ENCODE peak calls at places on chromosomes 12 and 14, in four cellular contexts. One of them, this sample, is unnamed.

GRCh38 chr12:99029502-99030271 is 384.6 kb downstream of the APAF1 start:
- DNase-seq in NCI-H146: no peak
- DNase-seq in myocyte: no peak
- DNase-seq in activated CD8-positive, alpha-beta T cell treated with anti-CD3 and anti-CD28 coated beads, Interleukin-2, amount 10 ng/mL, durations not matched to agents 7 days and 5 days: no peak
- DNase-seq in this sample: no peak

GRCh38 chr12:3034067-3034750 is 43.0 kb upstream of the TSPAN9 start:
- DNase-seq in NCI-H146: peak
- DNase-seq in myocyte: peak
- DNase-seq in activated CD8-positive, alpha-beta T cell treated with anti-CD3 and anti-CD28 coated beads, Interleukin-2, amount 10 ng/mL, durations not matched to agents 7 days and 5 days: peak
- DNase-seq in this sample: peak

GRCh38 chr12:70853326-70853725 is 67.2 kb downstream of the PTPRR start:
- DNase-seq in NCI-H146: no peak
- DNase-seq in myocyte: peak
- DNase-seq in activated CD8-positive, alpha-beta T cell treated with anti-CD3 and anti-CD28 coated beads, Interleukin-2, amount 10 ng/mL, durations not matched to agents 7 days and 5 days: no peak
- DNase-seq in this sample: no peak

GRCh38 chr12:80313184-80313583 is 130.9 kb upstream of the PTPRQ start:
- DNase-seq in NCI-H146: no peak
- DNase-seq in myocyte: peak
- DNase-seq in activated CD8-positive, alpha-beta T cell treated with anti-CD3 and anti-CD28 coated beads, Interleukin-2, amount 10 ng/mL, durations not matched to agents 7 days and 5 days: no peak
- DNase-seq in this sample: no peak

GRCh38 chr12:70609203-70609602 is 28.0 kb downstream of the PTPRB start:
- DNase-seq in NCI-H146: no peak
- DNase-seq in myocyte: no peak
- DNase-seq in activated CD8-positive, alpha-beta T cell treated with anti-CD3 and anti-CD28 coated beads, Interleukin-2, amount 10 ng/mL, durations not matched to agents 7 days and 5 days: no peak
- DNase-seq in this sample: no peak

GRCh38 chr12:58967551-58967950 is 47.2 kb upstream of the LRIG3 start:
- DNase-seq in NCI-H146: no peak
- DNase-seq in myocyte: no peak
- DNase-seq in activated CD8-positive, alpha-beta T cell treated with anti-CD3 and anti-CD28 coated beads, Interleukin-2, amount 10 ng/mL, durations not matched to agents 7 days and 5 days: no peak
- DNase-seq in this sample: peak

GRCh38 chr12:43969882-43970281 is 134.0 kb downstream of the TMEM117 start:
- DNase-seq in NCI-H146: no peak
- DNase-seq in myocyte: peak
- DNase-seq in activated CD8-positive, alpha-beta T cell treated with anti-CD3 and anti-CD28 coated beads, Interleukin-2, amount 10 ng/mL, durations not matched to agents 7 days and 5 days: no peak
- DNase-seq in this sample: no peak

GRCh38 chr12:71684081-71684480 is 1.8 kb upstream of the TMEM19 start:
- DNase-seq in NCI-H146: no peak
- DNase-seq in myocyte: no peak
- DNase-seq in activated CD8-positive, alpha-beta T cell treated with anti-CD3 and anti-CD28 coated beads, Interleukin-2, amount 10 ng/mL, durations not matched to agents 7 days and 5 days: peak
- DNase-seq in this sample: no peak

GRCh38 chr12:12428961-12429657 is 72.2 kb downstream of the BORCS5 start:
- DNase-seq in NCI-H146: no peak
- DNase-seq in myocyte: no peak
- DNase-seq in activated CD8-positive, alpha-beta T cell treated with anti-CD3 and anti-CD28 coated beads, Interleukin-2, amount 10 ng/mL, durations not matched to agents 7 days and 5 days: no peak
- DNase-seq in this sample: no peak

GRCh38 chr12:96510306-96510764 is 21.0 kb downstream of the CFAP54 start:
- DNase-seq in NCI-H146: no peak
- DNase-seq in myocyte: no peak
- DNase-seq in activated CD8-positive, alpha-beta T cell treated with anti-CD3 and anti-CD28 coated beads, Interleukin-2, amount 10 ng/mL, durations not matched to agents 7 days and 5 days: no peak
- DNase-seq in this sample: no peak

GRCh38 chr12:41250748-41251147 is 62.6 kb downstream of the PDZRN4 start:
- DNase-seq in NCI-H146: no peak
- DNase-seq in myocyte: no peak
- DNase-seq in activated CD8-positive, alpha-beta T cell treated with anti-CD3 and anti-CD28 coated beads, Interleukin-2, amount 10 ng/mL, durations not matched to agents 7 days and 5 days: no peak
- DNase-seq in this sample: no peak

GRCh38 chr14:104117341-104118005 is 20.9 kb upstream of the KIF26A start:
- DNase-seq in NCI-H146: no peak
- DNase-seq in myocyte: no peak
- DNase-seq in activated CD8-positive, alpha-beta T cell treated with anti-CD3 and anti-CD28 coated beads, Interleukin-2, amount 10 ng/mL, durations not matched to agents 7 days and 5 days: no peak
- DNase-seq in this sample: peak

GRCh38 chr12:5305425-5305824 is 126.5 kb upstream of the NTF3 start:
- DNase-seq in NCI-H146: peak
- DNase-seq in myocyte: peak
- DNase-seq in activated CD8-positive, alpha-beta T cell treated with anti-CD3 and anti-CD28 coated beads, Interleukin-2, amount 10 ng/mL, durations not matched to agents 7 days and 5 days: no peak
- DNase-seq in this sample: no peak

GRCh38 chr14:54814076-54814475 is 88.5 kb downstream of the GCH1 start:
- DNase-seq in NCI-H146: no peak
- DNase-seq in myocyte: no peak
- DNase-seq in activated CD8-positive, alpha-beta T cell treated with anti-CD3 and anti-CD28 coated beads, Interleukin-2, amount 10 ng/mL, durations not matched to agents 7 days and 5 days: peak
- DNase-seq in this sample: no peak